ENCODE peak calls at places on chromosomes 5 and 9, in four cellular contexts. One of them, this sample, is unnamed. For H3K36me3, the result is how much of the 10 kb centered on the place peaks cover.

GRCh38 chr5:143045062-143045461 is 274.9 kb downstream of the ARHGAP26 start:
- DNase-seq in H7: no peak
- DNase-seq in spleen: no peak
- DNase-seq in hepatocyte: no peak
- DNase-seq in this sample: no peak

GRCh38 chr5:67476531-67476930 is 279.9 kb upstream of the CD180 start:
- DNase-seq in spleen: no peak
- DNase-seq in H7: no peak
- DNase-seq in hepatocyte: peak
- DNase-seq in this sample: peak

GRCh38 chr9:30925635-30926034 is 1458.8 kb upstream of the ACO1 start:
- DNase-seq in spleen: no peak
- DNase-seq in H7: no peak
- DNase-seq in hepatocyte: no peak
- DNase-seq in this sample: no peak

GRCh38 chr5:66989286-66989685 is 207.3 kb downstream of the CD180 start:
- DNase-seq in spleen: no peak
- DNase-seq in hepatocyte: no peak
- DNase-seq in H7: no peak
- DNase-seq in this sample: peak

GRCh38 chr5:156396063-156396829 is 69.3 kb downstream of the SGCD start:
- DNase-seq in H7: no peak
- DNase-seq in spleen: no peak
- DNase-seq in hepatocyte: peak
- DNase-seq in this sample: peak

GRCh38 chr5:180486636-180487149 is 7.5 kb upstream of the CNOT6 start:
- DNase-seq in H7: no peak
- DNase-seq in hepatocyte: no peak
- DNase-seq in spleen: no peak
- DNase-seq in this sample: peak

GRCh38 chr5:37717613-37718431 is 122.0 kb downstream of the GDNF start:
- DNase-seq in H7: no peak
- DNase-seq in hepatocyte: peak
- DNase-seq in spleen: no peak
- DNase-seq in this sample: peak

GRCh38 chr5:39547548-39548154 is 122.9 kb upstream of the DAB2 start:
- DNase-seq in H7: peak
- DNase-seq in hepatocyte: peak
- DNase-seq in spleen: no peak
- DNase-seq in this sample: peak

GRCh38 chr5:135219239-135219638 is 179.8 kb downstream of the MACROH2A1 start:
- DNase-seq in H7: no peak
- DNase-seq in hepatocyte: no peak
- DNase-seq in spleen: no peak
- DNase-seq in this sample: peak

GRCh38 chr5:113663879-113664278 is 150.4 kb downstream of the YTHDC2 start:
- DNase-seq in H7: peak
- DNase-seq in hepatocyte: peak
- DNase-seq in spleen: no peak
- DNase-seq in this sample: peak

GRCh38 chr5:58715997-58716656 is 133.3 kb downstream of the RAB3C start:
- DNase-seq in H7: no peak
- DNase-seq in hepatocyte: no peak
- DNase-seq in spleen: no peak
- DNase-seq in this sample: no peak

GRCh38 chr5:58716713-58717112 is 133.8 kb downstream of the RAB3C start:
- DNase-seq in hepatocyte: no peak
- DNase-seq in H7: no peak
- DNase-seq in spleen: no peak
- DNase-seq in this sample: no peak

GRCh38 chr5:58714046-58714445 is 131.2 kb downstream of the RAB3C start:
- DNase-seq in hepatocyte: no peak
- DNase-seq in spleen: no peak
- DNase-seq in H7: no peak
- DNase-seq in this sample: no peak

GRCh38 chr5:58710871-58711270 is 128.0 kb downstream of the RAB3C start:
- DNase-seq in spleen: no peak
- DNase-seq in hepatocyte: no peak
- DNase-seq in H7: no peak
- DNase-seq in this sample: no peak

GRCh38 chr5:58711965-58712364 is 129.1 kb downstream of the RAB3C start:
- DNase-seq in hepatocyte: no peak
- DNase-seq in spleen: no peak
- DNase-seq in H7: no peak
- DNase-seq in this sample: no peak
- H3K36me3 ChIP-seq in hepatocyte: under half
- H3K36me3 ChIP-seq in spleen: under half
- H3K36me3 ChIP-seq in H7: under half
- H3K36me3 ChIP-seq in this sample: under half

GRCh38 chr5:150444770-150445169 is 4.8 kb downstream of the RPS14 start:
- DNase-seq in spleen: no peak
- DNase-seq in H7: no peak
- DNase-seq in hepatocyte: no peak
- DNase-seq in this sample: no peak

GRCh38 chr5:150442699-150443080 is 6.8 kb downstream of the RPS14 start:
- DNase-seq in spleen: no peak
- DNase-seq in H7: no peak
- DNase-seq in hepatocyte: no peak
- DNase-seq in this sample: no peak

GRCh38 chr5:150440948-150441812 is 8.4 kb downstream of the RPS14 start:
- DNase-seq in spleen: no peak
- DNase-seq in hepatocyte: no peak
- DNase-seq in H7: peak
- DNase-seq in this sample: no peak

GRCh38 chr5:150441813-150442698 is 7.5 kb downstream of the RPS14 start:
- DNase-seq in hepatocyte: no peak
- DNase-seq in spleen: no peak
- DNase-seq in H7: peak
- DNase-seq in this sample: peak

DNA sequence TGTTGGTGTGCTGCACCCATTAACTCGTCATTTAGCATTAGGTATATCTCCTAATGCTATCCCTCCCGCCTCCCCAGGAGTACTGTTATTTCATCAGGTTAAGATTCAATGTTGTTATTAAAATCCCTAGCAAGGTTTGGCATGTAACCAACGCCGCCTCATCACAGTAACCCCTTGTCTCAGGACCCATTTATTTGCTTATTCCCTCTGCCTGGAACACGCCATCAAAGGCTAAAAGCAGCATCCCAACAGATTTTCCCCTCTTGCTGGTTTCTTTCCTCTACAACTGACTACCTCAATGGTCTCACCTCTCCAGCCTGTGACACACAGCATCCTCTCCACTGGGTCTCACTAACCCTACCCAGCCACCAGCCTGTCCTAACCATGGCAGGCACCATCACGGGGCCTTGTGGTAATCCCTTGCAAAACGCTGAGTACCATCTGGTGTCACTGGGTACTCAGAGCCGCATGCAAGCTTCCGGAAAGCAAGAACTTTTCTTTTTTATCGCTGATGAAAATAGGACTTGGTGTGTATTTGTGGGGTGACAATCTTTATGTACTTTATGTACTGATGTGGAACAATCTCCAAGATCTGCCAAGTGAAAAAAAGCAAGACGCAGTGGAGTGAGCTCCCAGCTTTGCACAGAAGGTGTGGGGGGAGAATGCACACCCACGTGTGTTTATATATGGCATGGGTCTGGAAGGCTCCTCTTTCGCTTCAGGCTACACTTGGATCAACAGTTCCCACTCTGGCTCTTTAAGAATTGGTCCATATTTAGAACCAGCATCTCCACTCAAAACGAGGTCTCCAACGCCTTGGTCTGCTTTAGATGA is 6.1 kb downstream of the RPS14 start:
- DNase-seq in spleen: no peak
- DNase-seq in hepatocyte: no peak
- DNase-seq in H7: no peak
- DNase-seq in this sample: no peak
- H3K36me3 ChIP-seq in spleen: half or more
- H3K36me3 ChIP-seq in hepatocyte: under half
- H3K36me3 ChIP-seq in H7: under half
- H3K36me3 ChIP-seq in this sample: half or more

GRCh38 chr9:69428017-69428785 is 103.2 kb downstream of the ENTREP1 start:
- DNase-seq in spleen: no peak
- DNase-seq in H7: no peak
- DNase-seq in hepatocyte: no peak
- DNase-seq in this sample: no peak

GRCh38 chr9:69431203-69431602 is 106.2 kb downstream of the ENTREP1 start:
- DNase-seq in hepatocyte: no peak
- DNase-seq in H7: no peak
- DNase-seq in spleen: no peak
- DNase-seq in this sample: no peak

GRCh38 chr9:69430206-69430605 is 105.2 kb downstream of the ENTREP1 start:
- DNase-seq in hepatocyte: no peak
- DNase-seq in spleen: no peak
- DNase-seq in H7: no peak
- DNase-seq in this sample: no peak

GRCh38 chr9:69427286-69427685 is 102.3 kb downstream of the ENTREP1 start:
- DNase-seq in spleen: no peak
- DNase-seq in H7: no peak
- DNase-seq in hepatocyte: no peak
- DNase-seq in this sample: no peak

DNA sequence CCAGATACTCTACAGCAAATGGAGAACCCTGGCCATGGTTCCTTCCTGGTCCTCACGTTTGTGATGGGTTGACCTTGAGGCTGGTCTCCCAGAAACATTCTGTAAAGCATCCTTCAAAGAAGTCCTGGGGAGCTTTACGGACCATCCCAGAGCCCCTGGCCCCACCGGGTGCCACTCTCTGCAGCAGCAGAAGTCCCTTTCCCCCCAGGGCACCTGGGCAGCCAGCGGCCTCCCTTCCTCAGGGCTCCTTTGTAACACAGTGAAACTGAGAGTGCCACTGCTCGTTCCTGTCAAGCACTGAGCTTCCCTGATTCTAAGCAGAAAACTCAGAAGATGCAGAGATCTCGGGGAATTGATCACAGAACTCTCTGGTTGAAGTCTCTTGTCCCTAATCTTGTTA is 104.3 kb downstream of the ENTREP1 start:
- DNase-seq in spleen: no peak
- DNase-seq in hepatocyte: no peak
- DNase-seq in H7: no peak
- DNase-seq in this sample: no peak
- H3K36me3 ChIP-seq in spleen: under half
- H3K36me3 ChIP-seq in hepatocyte: under half
- H3K36me3 ChIP-seq in H7: under half
- H3K36me3 ChIP-seq in this sample: under half

GRCh38 chr5:81424728-81425127 is 30.8 kb upstream of the ACOT12 start:
- DNase-seq in hepatocyte: no peak
- DNase-seq in H7: no peak
- DNase-seq in spleen: no peak
- DNase-seq in this sample: no peak
- H3K36me3 ChIP-seq in hepatocyte: under half
- H3K36me3 ChIP-seq in H7: under half
- H3K36me3 ChIP-seq in spleen: under half
- H3K36me3 ChIP-seq in this sample: under half

DNA sequence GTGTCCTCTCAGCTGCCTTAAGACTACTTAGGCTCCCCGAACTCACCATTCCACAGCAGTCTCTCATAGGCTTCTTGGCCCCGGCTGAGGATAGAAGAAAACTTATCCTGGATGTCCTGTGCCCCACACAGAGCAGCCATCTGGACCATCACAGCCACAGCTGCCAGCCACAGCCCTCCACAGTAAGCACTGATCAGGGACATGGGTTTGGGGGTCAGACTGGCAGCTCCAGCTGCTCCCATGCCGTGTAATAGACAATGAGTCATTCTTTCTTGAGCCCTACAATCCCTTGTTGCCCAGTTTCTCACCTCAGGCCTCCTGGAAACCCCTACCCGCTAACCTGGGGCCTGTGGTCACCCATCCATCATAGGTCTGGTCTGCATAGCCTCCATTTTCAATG is 5.7 kb downstream of the CREB3 start:
- DNase-seq in spleen: no peak
- DNase-seq in hepatocyte: no peak
- DNase-seq in H7: no peak
- DNase-seq in this sample: no peak
- H3K36me3 ChIP-seq in spleen: half or more
- H3K36me3 ChIP-seq in hepatocyte: under half
- H3K36me3 ChIP-seq in H7: half or more
- H3K36me3 ChIP-seq in this sample: under half

GRCh38 chr5:151106509-151106908 is 25.7 kb upstream of the TNIP1 start:
- DNase-seq in hepatocyte: no peak
- DNase-seq in H7: no peak
- DNase-seq in spleen: peak
- DNase-seq in this sample: no peak

GRCh38 chr5:151106073-151106472 is 25.2 kb upstream of the TNIP1 start:
- DNase-seq in spleen: peak
- DNase-seq in hepatocyte: no peak
- DNase-seq in H7: no peak
- DNase-seq in this sample: no peak

GRCh38 chr5:151108566-151108965 is 27.7 kb upstream of the TNIP1 start:
- DNase-seq in hepatocyte: no peak
- DNase-seq in spleen: peak
- DNase-seq in H7: no peak
- DNase-seq in this sample: peak

GRCh38 chr5:151107738-151108520 is 27.1 kb upstream of the TNIP1 start:
- DNase-seq in hepatocyte: no peak
- DNase-seq in spleen: peak
- DNase-seq in H7: no peak
- DNase-seq in this sample: peak

DNA sequence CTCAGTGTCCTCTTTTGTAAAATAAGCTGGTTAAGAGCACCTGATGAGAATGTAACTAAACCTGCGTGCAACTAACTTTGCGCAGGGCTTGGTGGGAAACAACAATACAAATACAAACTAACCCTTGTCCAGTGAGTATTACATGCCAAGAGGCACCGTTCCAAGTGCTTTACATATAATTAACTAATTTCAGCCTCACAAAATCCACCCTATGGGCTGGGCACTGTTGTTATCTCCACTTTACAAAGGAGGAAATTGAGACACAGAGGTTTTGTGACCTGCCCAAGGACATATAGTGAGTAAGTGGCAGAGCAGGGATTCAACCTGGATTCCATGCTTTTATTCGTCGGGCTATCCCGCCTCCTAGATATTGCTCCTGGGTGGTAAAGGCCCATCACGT is 26.2 kb upstream of the TNIP1 start:
- DNase-seq in H7: no peak
- DNase-seq in spleen: peak
- DNase-seq in hepatocyte: no peak
- DNase-seq in this sample: no peak
- H3K36me3 ChIP-seq in H7: under half
- H3K36me3 ChIP-seq in spleen: half or more
- H3K36me3 ChIP-seq in hepatocyte: under half
- H3K36me3 ChIP-seq in this sample: half or more

DNA sequence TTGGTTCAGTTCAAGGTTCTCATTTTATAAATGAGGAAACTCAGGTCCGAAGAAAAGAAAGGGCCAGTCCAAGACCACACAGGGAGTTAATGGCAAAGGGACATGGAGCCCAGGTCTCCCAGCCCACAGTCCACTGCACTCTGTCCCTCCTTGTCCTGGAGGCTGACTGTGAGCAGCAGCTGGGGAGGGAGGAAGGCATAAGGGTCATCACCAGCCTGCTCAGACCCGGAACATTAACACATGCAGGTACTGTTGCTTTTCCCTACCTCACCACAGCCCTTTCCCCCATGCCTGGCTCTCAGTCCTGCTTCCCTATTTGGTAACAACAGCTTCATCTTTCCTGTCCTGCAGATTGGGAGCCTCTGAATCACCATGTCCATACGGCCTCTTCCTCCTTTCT is 4.0 kb downstream of the GPX3 start:
- DNase-seq in H7: no peak
- DNase-seq in spleen: no peak
- DNase-seq in hepatocyte: no peak
- DNase-seq in this sample: no peak
- H3K36me3 ChIP-seq in H7: under half
- H3K36me3 ChIP-seq in spleen: under half
- H3K36me3 ChIP-seq in hepatocyte: under half
- H3K36me3 ChIP-seq in this sample: under half

GRCh38 chr5:146513462-146513861 is 2.5 kb downstream of the GPR151 start:
- DNase-seq in hepatocyte: no peak
- DNase-seq in H7: no peak
- DNase-seq in spleen: no peak
- DNase-seq in this sample: no peak
- H3K36me3 ChIP-seq in hepatocyte: under half
- H3K36me3 ChIP-seq in H7: under half
- H3K36me3 ChIP-seq in spleen: under half
- H3K36me3 ChIP-seq in this sample: under half